ENCODE peak calls at places on chromosomes 12 and 14, in four cellular contexts. Z is EH, P is T follicular helper cell, U is lung microvascular endothelial cell. L is an unnamed sample.

GRCh38 chr12:1812650-1813302 is 7.6 kb upstream of the LRTM2 start:
- DNase-seq in Z (peak; percentile 28), P (no peak), U (peak; percentile 85), L (no peak)

GRCh38 chr12:115455268-115455681 is 771.3 kb upstream of the TBX3 start:
- DNase-seq in Z (no peak), P (no peak), U (no peak), L (no peak)

GRCh38 chr14:61911534-61911933 is 149.3 kb downstream of the SNAPC1 start:
- DNase-seq in Z (no peak), P (no peak), U (no peak), L (no peak)

GRCh38 chr14:68106456-68106855 is 286.9 kb downstream of the RAD51B start:
- DNase-seq in Z (no peak), P (no peak), U (no peak), L (no peak)

GRCh38 chr12:34302131-34302885 is 280.0 kb downstream of the ALG10 start:
- DNase-seq in Z (no peak), P (no peak), U (no peak), L (no peak)

GRCh38 chr12:91817512-91817911 is 328.1 kb downstream of the BTG1 start:
- DNase-seq in Z (no peak), P (no peak), U (no peak), L (no peak)

GRCh38 chr12:1117970-1118563 is 127.0 kb downstream of the ERC1 start:
- DNase-seq in Z (peak; percentile 77), P (peak; percentile 58), U (peak; percentile 87), L (peak; percentile 81)

GRCh38 chr14:63543826-63544320 is 696 bp upstream of the PPP2R5E start:
- DNase-seq in Z (peak; percentile 10), P (no peak), U (no peak), L (no peak)

GRCh38 chr14:24710403-24711063 is 76.5 kb upstream of the GZMB start:
- DNase-seq in Z (peak; percentile 56), P (peak; percentile 22), U (peak; percentile 62), L (peak; percentile 77)

GRCh38 chr12:57687862-57688261 is 6.1 kb upstream of the OS9 start:
- DNase-seq in Z (no peak), P (no peak), U (no peak), L (no peak)

GRCh38 chr14:80055912-80056801 is 155.1 kb downstream of the DIO2 start:
- DNase-seq in Z (peak; percentile 75), P (no peak), U (peak; percentile 44), L (no peak)

GRCh38 chr12:57763881-57764661 is 2.8 kb downstream of the CYP27B1 start:
- DNase-seq in Z (no peak), P (no peak), U (no peak), L (no peak)

GRCh38 chr12:121214171-121214777 is 4.3 kb downstream of the P2RX4 start:
- DNase-seq in Z (peak; percentile 77), P (no peak), U (peak; percentile 69), L (no peak)

GRCh38 chr14:56217380-56218045 is 99.3 kb downstream of the PELI2 start:
- DNase-seq in Z (no peak), P (no peak), U (no peak), L (no peak)

GRCh38 chr14:104874571-104875411 is 9.7 kb downstream of the CEP170B start:
- DNase-seq in Z (no peak), P (no peak), U (no peak), L (no peak)

GRCh38 chr12:4250691-4251090 is 22.9 kb upstream of the CCND2 start:
- DNase-seq in Z (no peak), P (no peak), U (no peak), L (no peak)

GRCh38 chr12:25089738-25090137 is 105.2 kb downstream of the DNAI7 start:
- DNase-seq in Z (no peak), P (no peak), U (no peak), L (no peak)

GRCh38 chr12:50538178-50538577 is 33.4 kb downstream of the DIP2B start:
- DNase-seq in Z (no peak), P (no peak), U (no peak), L (no peak)